ENCODE peak calls at places on chromosomes 7 and 10, in five cellular contexts. Y is heart right ventricle, F is Right ventricle myocardium inferior, G is neural crest cell, V is fibroblast of mammary gland. Q is an unnamed sample.

GRCh38 chr7:47661051-47661714 is 79.3 kb upstream of the TNS3 start:
- DNase-seq in Y (no peak), F (no peak), G (no peak), V (no peak), Q (no peak)

GRCh38 chr10:9331583-9332008 is 1277.1 kb downstream of the GATA3 start:
- DNase-seq in Y (no peak), F (no peak), G (no peak), V (peak; percentile 63), Q (peak; percentile 67)

GRCh38 chr10:95229724-95230627 is 35.9 kb downstream of the ACSM6 start:
- DNase-seq in Y (no peak), F (no peak), G (no peak), V (peak; percentile 98), Q (no peak)

GRCh38 chr10:116676633-116677032 is 55.9 kb downstream of the PNLIPRP2 start:
- DNase-seq in Y (no peak), F (no peak), G (no peak), V (no peak), Q (no peak)

GRCh38 chr7:31957090-31957720 is 113.0 kb downstream of the PDE1C start:
- DNase-seq in Y (no peak), F (no peak), G (no peak), V (peak; percentile 45), Q (no peak)

GRCh38 chr7:17289074-17289665 is 9.3 kb upstream of the AHR start:
- DNase-seq in Y (peak; percentile 85), F (no peak), G (no peak), V (peak; percentile 27), Q (no peak)

GRCh38 chr7:131501422-131501821 is 55.0 kb downstream of the PODXL start:
- DNase-seq in Y (no peak), F (no peak), G (no peak), V (peak; percentile 66), Q (no peak)

GRCh38 chr10:133388265-133388972 is 5.5 kb upstream of the MTG1 start:
- DNase-seq in Y (no peak), F (no peak), G (no peak), V (no peak), Q (peak; percentile 17)

GRCh38 chr7:91266931-91267557 is 2.8 kb downstream of the FZD1 start:
- DNase-seq in Y (no peak), F (no peak), G (no peak), V (no peak), Q (peak; percentile 41)

GRCh38 chr7:26626156-26626555 is 238.2 kb downstream of the SKAP2 start:
- DNase-seq in Y (no peak), F (no peak), G (no peak), V (no peak), Q (no peak)

GRCh38 chr10:131909014-131909808 is 8.4 kb downstream of the PPP2R2D start:
- DNase-seq in Y (no peak), F (no peak), G (no peak), V (no peak), Q (no peak)

GRCh38 chr10:5448333-5449048 is 36.1 kb downstream of the NET1 start:
- DNase-seq in Y (no peak), F (no peak), G (no peak), V (no peak), Q (no peak)

GRCh38 chr10:7409045-7409731 is 1.6 kb downstream of the SFMBT2 start:
- DNase-seq in Y (peak; percentile 12), F (no peak), G (peak; percentile 12), V (peak; percentile 16), Q (peak; percentile 59)

GRCh38 chr7:80060218-80060806 is 74.3 kb upstream of the GNAI1 start:
- DNase-seq in Y (no peak), F (no peak), G (no peak), V (peak; percentile 77), Q (peak; percentile 73)

GRCh38 chr7:101128040-101128834 is 1.3 kb downstream of the SERPINE1 start:
- DNase-seq in Y (no peak), F (no peak), G (no peak), V (no peak), Q (no peak)

GRCh38 chr7:1246871-1247526 is 14.3 kb downstream of the UNCX start:
- DNase-seq in Y (no peak), F (peak; percentile 21), G (no peak), V (no peak), Q (peak; percentile 55)

GRCh38 chr7:37438879-37439278 is 9.8 kb downstream of the ELMO1 start:
- DNase-seq in Y (no peak), F (no peak), G (no peak), V (no peak), Q (no peak)

GRCh38 chr10:14873090-14873760 is 5.4 kb upstream of the SUV39H2 start:
- DNase-seq in Y (no peak), F (no peak), G (no peak), V (peak; percentile 58), Q (no peak)

GRCh38 chr7:14275346-14275745 is 285.9 kb upstream of the ETV1 start:
- DNase-seq in Y (no peak), F (no peak), G (no peak), V (peak; percentile 5), Q (no peak)

GRCh38 chr7:121329460-121330052 is 756 bp downstream of the WNT16 start:
- DNase-seq in Y (no peak), F (no peak), G (peak; percentile 23), V (no peak), Q (peak; percentile 19)